ENCODE peak calls at places on chromosomes 6 and 20, in five cellular contexts. One of them, this sample, is unnamed. For H3K4me1, the result is how much of the 10 kb centered on the place peaks cover.

GRCh38 chr20:46253391-46253790 is 54.9 kb downstream of the CDH22 start:
- DNase-seq in tibial nerve: no peak
- DNase-seq in esophagus muscularis mucosa: no peak
- DNase-seq in psoas muscle: no peak
- DNase-seq in MM.1S: no peak
- DNase-seq in this sample: no peak

GRCh38 chr6:22024973-22025467 is 271.8 kb downstream of the PRL start:
- DNase-seq in tibial nerve: no peak
- DNase-seq in esophagus muscularis mucosa: no peak
- DNase-seq in psoas muscle: no peak
- DNase-seq in MM.1S: no peak
- DNase-seq in this sample: no peak

GRCh38 chr6:4853782-4854511 is 77.7 kb downstream of the CDYL start:
- DNase-seq in tibial nerve: no peak
- DNase-seq in esophagus muscularis mucosa: no peak
- DNase-seq in psoas muscle: no peak
- DNase-seq in MM.1S: no peak
- DNase-seq in this sample: no peak

GRCh38 chr6:94027374-94027773 is 608.0 kb upstream of the EPHA7 start:
- DNase-seq in tibial nerve: no peak
- DNase-seq in esophagus muscularis mucosa: no peak
- DNase-seq in psoas muscle: no peak
- DNase-seq in MM.1S: peak
- DNase-seq in this sample: no peak

GRCh38 chr6:19836799-19837510 is at the start of gene ID4:
- DNase-seq in tibial nerve: peak
- DNase-seq in esophagus muscularis mucosa: peak
- DNase-seq in psoas muscle: peak
- DNase-seq in MM.1S: no peak
- DNase-seq in this sample: no peak

GRCh38 chr20:63298731-63299312 is 5.8 kb downstream of the COL20A1 start:
- DNase-seq in tibial nerve: no peak
- DNase-seq in esophagus muscularis mucosa: no peak
- DNase-seq in psoas muscle: no peak
- DNase-seq in MM.1S: no peak
- DNase-seq in this sample: no peak

GRCh38 chr6:88814909-88815308 is 148.5 kb downstream of the RNGTT start:
- DNase-seq in tibial nerve: no peak
- DNase-seq in esophagus muscularis mucosa: no peak
- DNase-seq in psoas muscle: no peak
- DNase-seq in MM.1S: no peak
- DNase-seq in this sample: no peak

GRCh38 chr6:142833054-142833453 is 111.9 kb downstream of the HIVEP2 start:
- DNase-seq in tibial nerve: no peak
- DNase-seq in esophagus muscularis mucosa: no peak
- DNase-seq in psoas muscle: no peak
- DNase-seq in MM.1S: no peak
- DNase-seq in this sample: no peak

GRCh38 chr6:26594730-26595632 is 1.8 kb upstream of the ABT1 start:
- DNase-seq in tibial nerve: no peak
- DNase-seq in esophagus muscularis mucosa: no peak
- DNase-seq in psoas muscle: no peak
- DNase-seq in MM.1S: no peak
- DNase-seq in this sample: no peak

GRCh38 chr6:134908906-134909516 is 40.9 kb downstream of the ALDH8A1 start:
- DNase-seq in tibial nerve: peak
- DNase-seq in esophagus muscularis mucosa: peak
- DNase-seq in psoas muscle: peak
- DNase-seq in MM.1S: no peak
- DNase-seq in this sample: no peak

GRCh38 chr6:107600936-107601335 is 111.0 kb downstream of the SOBP start:
- DNase-seq in tibial nerve: peak
- DNase-seq in esophagus muscularis mucosa: no peak
- DNase-seq in psoas muscle: peak
- DNase-seq in MM.1S: no peak
- DNase-seq in this sample: no peak

GRCh38 chr6:85574932-85575598 is 18.6 kb downstream of the SNX14 start:
- DNase-seq in tibial nerve: no peak
- DNase-seq in esophagus muscularis mucosa: no peak
- DNase-seq in psoas muscle: no peak
- DNase-seq in MM.1S: no peak
- DNase-seq in this sample: no peak

GRCh38 chr20:60959971-60960370 is 292.1 kb upstream of the CDH4 start:
- DNase-seq in tibial nerve: no peak
- DNase-seq in esophagus muscularis mucosa: no peak
- DNase-seq in psoas muscle: no peak
- DNase-seq in MM.1S: no peak
- DNase-seq in this sample: no peak

GRCh38 chr6:71205336-71205956 is 83.2 kb upstream of the OGFRL1 start:
- DNase-seq in tibial nerve: no peak
- DNase-seq in esophagus muscularis mucosa: no peak
- DNase-seq in psoas muscle: no peak
- DNase-seq in MM.1S: no peak
- DNase-seq in this sample: no peak

GRCh38 chr6:14709900-14710299 is 536.0 kb upstream of the JARID2 start:
- DNase-seq in tibial nerve: no peak
- DNase-seq in esophagus muscularis mucosa: no peak
- DNase-seq in psoas muscle: no peak
- DNase-seq in MM.1S: no peak
- DNase-seq in this sample: no peak

GRCh38 chr6:110415297-110415916 is at the start of gene DDO:
- DNase-seq in tibial nerve: peak
- DNase-seq in esophagus muscularis mucosa: no peak
- DNase-seq in psoas muscle: peak
- DNase-seq in MM.1S: peak
- DNase-seq in this sample: no peak

GRCh38 chr6:20575125-20575524 is 40.9 kb downstream of the CDKAL1 start:
- DNase-seq in tibial nerve: no peak
- DNase-seq in esophagus muscularis mucosa: no peak
- DNase-seq in psoas muscle: no peak
- DNase-seq in MM.1S: no peak
- DNase-seq in this sample: no peak

GRCh38 chr6:79717989-79718388 is 86.9 kb downstream of the SH3BGRL2 start:
- DNase-seq in tibial nerve: no peak
- DNase-seq in esophagus muscularis mucosa: no peak
- DNase-seq in psoas muscle: no peak
- DNase-seq in MM.1S: no peak
- DNase-seq in this sample: no peak

GRCh38 chr6:126764696-126765095 is 353.8 kb upstream of the RSPO3 start:
- DNase-seq in tibial nerve: no peak
- DNase-seq in esophagus muscularis mucosa: no peak
- DNase-seq in psoas muscle: no peak
- DNase-seq in MM.1S: no peak
- DNase-seq in this sample: no peak

GRCh38 chr6:127857051-127857637 is 43.7 kb downstream of the THEMIS start:
- DNase-seq in tibial nerve: no peak
- DNase-seq in esophagus muscularis mucosa: no peak
- DNase-seq in psoas muscle: no peak
- DNase-seq in MM.1S: no peak
- DNase-seq in this sample: no peak

GRCh38 chr6:3286641-3287171 is 28.0 kb downstream of the PSMG4 start:
- DNase-seq in tibial nerve: no peak
- DNase-seq in esophagus muscularis mucosa: no peak
- DNase-seq in psoas muscle: no peak
- DNase-seq in MM.1S: no peak
- DNase-seq in this sample: no peak

GRCh38 chr6:149830731-149831379 is 33.3 kb downstream of the LRP11 start:
- DNase-seq in tibial nerve: no peak
- DNase-seq in esophagus muscularis mucosa: no peak
- DNase-seq in psoas muscle: no peak
- DNase-seq in MM.1S: no peak
- DNase-seq in this sample: no peak

GRCh38 chr6:148109732-148110131 is 232.9 kb upstream of the SASH1 start:
- DNase-seq in tibial nerve: no peak
- DNase-seq in esophagus muscularis mucosa: no peak
- DNase-seq in psoas muscle: no peak
- DNase-seq in MM.1S: no peak
- DNase-seq in this sample: no peak

GRCh38 chr20:50928469-50928868 is 2.8 kb downstream of the ADNP start:
- DNase-seq in tibial nerve: no peak
- DNase-seq in esophagus muscularis mucosa: no peak
- DNase-seq in psoas muscle: no peak
- DNase-seq in MM.1S: no peak
- DNase-seq in this sample: no peak
- H3K4me1 ChIP-seq in tibial nerve: under half
- H3K4me1 ChIP-seq in esophagus muscularis mucosa: half or more
- H3K4me1 ChIP-seq in psoas muscle: half or more
- H3K4me1 ChIP-seq in MM.1S: under half
- H3K4me1 ChIP-seq in this sample: half or more

GRCh38 chr20:41174373-41174772 is 37.0 kb downstream of the PLCG1 start:
- DNase-seq in tibial nerve: peak
- DNase-seq in esophagus muscularis mucosa: no peak
- DNase-seq in psoas muscle: no peak
- DNase-seq in MM.1S: no peak
- DNase-seq in this sample: no peak
- H3K4me1 ChIP-seq in tibial nerve: under half
- H3K4me1 ChIP-seq in esophagus muscularis mucosa: half or more
- H3K4me1 ChIP-seq in psoas muscle: half or more
- H3K4me1 ChIP-seq in MM.1S: under half
- H3K4me1 ChIP-seq in this sample: under half

DNA sequence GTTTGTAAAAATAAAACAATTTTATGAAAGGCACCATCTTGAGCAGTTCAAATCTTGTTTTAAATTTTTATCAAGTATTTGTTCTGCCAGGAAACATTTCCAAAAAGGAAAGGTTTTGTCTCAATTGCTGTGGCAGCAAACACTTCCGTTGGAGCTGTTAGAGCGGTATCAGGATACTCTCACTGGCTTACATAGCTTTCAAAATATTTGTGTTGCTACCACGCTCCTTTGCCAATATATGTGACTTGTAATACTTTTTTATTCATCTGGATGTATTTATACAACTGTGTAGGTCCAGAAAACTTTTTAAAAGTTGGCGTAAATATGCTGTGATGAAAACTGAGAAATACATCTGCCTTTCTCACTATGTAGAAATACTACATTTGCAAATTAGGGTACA is 37.8 kb upstream of the NHSL1 start:
- DNase-seq in tibial nerve: no peak
- DNase-seq in esophagus muscularis mucosa: no peak
- DNase-seq in psoas muscle: no peak
- DNase-seq in MM.1S: no peak
- DNase-seq in this sample: no peak
- H3K4me1 ChIP-seq in tibial nerve: under half
- H3K4me1 ChIP-seq in esophagus muscularis mucosa: half or more
- H3K4me1 ChIP-seq in psoas muscle: under half
- H3K4me1 ChIP-seq in MM.1S: under half
- H3K4me1 ChIP-seq in this sample: under half

GRCh38 chr6:111552241-111552744 is 53.4 kb downstream of the TRAF3IP2 start:
- DNase-seq in tibial nerve: peak
- DNase-seq in esophagus muscularis mucosa: peak
- DNase-seq in psoas muscle: peak
- DNase-seq in MM.1S: no peak
- DNase-seq in this sample: no peak
- H3K4me1 ChIP-seq in tibial nerve: under half
- H3K4me1 ChIP-seq in esophagus muscularis mucosa: half or more
- H3K4me1 ChIP-seq in psoas muscle: half or more
- H3K4me1 ChIP-seq in MM.1S: under half
- H3K4me1 ChIP-seq in this sample: under half

GRCh38 chr6:158706369-158706982 is 56.6 kb downstream of the SYTL3 start:
- DNase-seq in tibial nerve: peak
- DNase-seq in esophagus muscularis mucosa: no peak
- DNase-seq in psoas muscle: peak
- DNase-seq in MM.1S: no peak
- DNase-seq in this sample: no peak

GRCh38 chr6:158707826-158708225 is 58.0 kb downstream of the SYTL3 start:
- DNase-seq in tibial nerve: no peak
- DNase-seq in esophagus muscularis mucosa: no peak
- DNase-seq in psoas muscle: no peak
- DNase-seq in MM.1S: peak
- DNase-seq in this sample: no peak

GRCh38 chr6:158707120-158707519 is 57.3 kb downstream of the SYTL3 start:
- DNase-seq in tibial nerve: no peak
- DNase-seq in esophagus muscularis mucosa: no peak
- DNase-seq in psoas muscle: no peak
- DNase-seq in MM.1S: no peak
- DNase-seq in this sample: no peak

GRCh38 chr6:158709809-158710208 is 60.0 kb downstream of the SYTL3 start:
- DNase-seq in tibial nerve: no peak
- DNase-seq in esophagus muscularis mucosa: no peak
- DNase-seq in psoas muscle: no peak
- DNase-seq in MM.1S: no peak
- DNase-seq in this sample: no peak

DNA sequence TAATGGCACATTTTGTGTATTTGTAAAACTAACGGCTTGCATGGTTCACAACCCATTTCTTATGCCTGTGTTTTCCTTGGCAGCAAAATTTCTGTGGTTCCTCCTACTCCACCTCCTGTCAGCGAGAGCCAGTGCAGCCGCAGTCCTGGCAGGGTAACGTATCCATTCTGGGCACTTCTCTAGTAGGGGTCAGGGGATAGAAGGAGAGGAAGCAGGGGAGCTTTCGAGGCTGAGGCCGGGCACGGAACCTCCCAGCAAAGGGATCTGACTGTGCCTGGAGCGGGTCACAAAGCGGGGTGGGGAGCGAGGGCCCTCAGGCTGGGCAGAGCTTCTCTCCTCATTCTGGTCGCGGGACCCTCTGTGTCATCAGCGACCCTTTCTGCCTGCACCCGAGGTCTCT is 58.4 kb downstream of the SYTL3 start:
- DNase-seq in tibial nerve: no peak
- DNase-seq in esophagus muscularis mucosa: no peak
- DNase-seq in psoas muscle: no peak
- DNase-seq in MM.1S: no peak
- DNase-seq in this sample: no peak
- H3K4me1 ChIP-seq in tibial nerve: under half
- H3K4me1 ChIP-seq in esophagus muscularis mucosa: half or more
- H3K4me1 ChIP-seq in psoas muscle: under half
- H3K4me1 ChIP-seq in MM.1S: under half
- H3K4me1 ChIP-seq in this sample: under half

GRCh38 chr6:7100751-7101078 is 7.0 kb upstream of the RREB1 start:
- DNase-seq in tibial nerve: no peak
- DNase-seq in esophagus muscularis mucosa: no peak
- DNase-seq in psoas muscle: no peak
- DNase-seq in MM.1S: no peak
- DNase-seq in this sample: peak
- H3K4me1 ChIP-seq in tibial nerve: under half
- H3K4me1 ChIP-seq in esophagus muscularis mucosa: under half
- H3K4me1 ChIP-seq in psoas muscle: under half
- H3K4me1 ChIP-seq in MM.1S: under half
- H3K4me1 ChIP-seq in this sample: under half